ENCODE peak calls at places on chromosomes 2 and 18, in seven cellular contexts. Q is H9, B is neuronal stem cell, Z is mesendoderm, D is trophoblast cell, S is mesenchymal stem cell, C is H1. W is an unnamed sample.

GRCh38 chr2:51994123-51994788 is 962.3 kb upstream of the NRXN1 start:
- DNase-seq in Q (no peak), D (no peak), S (no peak), Z (no peak), C (no peak), B (no peak), W (no peak)

GRCh38 chr18:45978084-45978483 is 11.0 kb upstream of the EPG5 start:
- DNase-seq in D (peak; percentile 51), Q (peak; percentile 88), S (no peak), B (no peak), Z (peak; percentile 58), C (no peak), W (no peak)

GRCh38 chr2:152826880-152827279 is 108.5 kb downstream of the ARL6IP6 start:
- DNase-seq in S (peak; percentile 20), D (no peak), B (no peak), C (no peak), Z (no peak), Q (no peak), W (peak; percentile 23)

GRCh38 chr2:186966015-186966414 is 117.0 kb upstream of the ZSWIM2 start:
- DNase-seq in S (no peak), B (no peak), D (no peak), Q (no peak), C (no peak), Z (no peak), W (no peak)

GRCh38 chr2:173397539-173397938 is 42.9 kb downstream of the CDCA7 start:
- DNase-seq in S (no peak), D (no peak), C (no peak), B (no peak), Q (no peak), Z (peak; percentile 53), W (no peak)

GRCh38 chr2:239425496-239426098 is 24.8 kb upstream of the HDAC4 start:
- DNase-seq in Q (no peak), C (no peak), S (no peak), Z (no peak), B (no peak), D (no peak), W (no peak)

GRCh38 chr2:46814160-46814559 is 101.4 kb downstream of the MCFD2 start:
- DNase-seq in B (no peak), Q (no peak), C (no peak), D (no peak), Z (no peak), S (no peak), W (peak; percentile 84)

GRCh38 chr2:234535359-234535758 is 38.5 kb upstream of the ARL4C start:
- DNase-seq in C (no peak), Q (no peak), D (no peak), Z (no peak), S (no peak), B (no peak), W (no peak)

GRCh38 chr2:38245114-38245641 is 131.9 kb downstream of the ATL2 start:
- DNase-seq in Q (no peak), C (no peak), D (peak; percentile 6), S (peak; percentile 9), B (no peak), Z (peak; percentile 56), W (peak; percentile 5)

GRCh38 chr2:23386422-23387220 is 1.6 kb downstream of the KLHL29 start:
- DNase-seq in Z (peak; percentile 28), Q (no peak), B (no peak), C (peak; percentile 68), S (peak; percentile 54), D (peak; percentile 29), W (no peak)

DNA sequence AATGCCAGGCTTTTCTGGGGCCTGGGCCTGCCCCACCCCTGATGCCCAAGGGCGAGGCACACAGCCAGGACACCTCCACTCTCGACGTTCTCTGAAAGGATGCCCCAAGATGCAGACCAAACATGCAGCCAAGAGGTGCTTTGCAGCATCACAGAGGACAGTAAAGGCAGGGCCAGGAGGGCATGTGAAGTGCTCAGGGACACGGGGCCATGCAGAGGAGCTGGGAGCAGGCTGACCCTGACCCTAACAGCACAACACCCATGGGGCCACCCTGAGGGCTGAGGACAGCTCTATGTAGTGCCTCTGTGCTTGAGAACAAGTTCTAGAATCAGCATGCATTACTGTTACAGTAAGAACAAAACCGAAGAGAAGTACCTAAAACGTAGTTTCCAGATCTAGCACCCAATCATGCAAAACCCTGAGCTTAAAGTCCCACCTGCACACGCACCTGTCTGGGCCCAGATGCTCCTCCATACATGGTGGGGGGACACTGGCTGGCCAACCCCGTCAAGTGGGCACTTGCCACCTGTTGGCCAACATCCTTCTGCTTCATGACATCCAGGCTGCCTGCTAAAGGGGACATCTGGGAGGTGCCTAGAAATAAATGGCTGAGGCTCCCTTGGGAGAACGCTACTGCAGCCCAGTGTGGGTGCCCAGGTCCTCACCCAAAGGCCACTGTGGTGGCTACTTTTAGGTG is 15.4 kb downstream of the HS6ST1 start:
- DNase-seq in Z (no peak), B (no peak), C (no peak), D (no peak), S (no peak), Q (no peak), W (no peak)
- H3K4me1 ChIP-seq in Z (peaks cover 11% of the 10 kb centered on the region), B (peaks cover 34% of the 10 kb centered on the region), C (peaks cover 48% of the 10 kb centered on the region), D (peaks cover 52% of the 10 kb centered on the region), S (peaks cover 58% of the 10 kb centered on the region), Q (peaks cover 4% of the 10 kb centered on the region), W (peaks cover 76% of the 10 kb centered on the region)

DNA sequence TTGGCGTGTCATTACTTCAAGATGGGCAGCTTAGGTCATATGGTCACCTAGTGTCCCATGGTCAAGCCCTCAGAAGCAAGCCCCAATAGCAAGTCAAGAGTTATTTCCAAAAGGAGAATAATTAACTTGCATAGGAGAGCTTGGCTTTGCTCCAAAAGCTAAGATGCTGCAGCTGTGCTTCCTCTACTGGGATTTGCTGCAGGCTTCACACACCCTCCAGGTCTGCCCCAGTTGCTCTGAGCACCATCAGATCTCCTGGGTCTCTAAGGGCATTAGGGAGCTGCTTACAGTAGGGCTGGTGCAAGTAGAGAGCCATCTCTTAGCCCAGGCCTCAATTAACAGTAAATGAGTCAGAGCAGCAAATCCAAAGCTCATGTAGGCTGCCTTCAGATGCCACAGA is 46.6 kb downstream of the THUMPD2 start:
- DNase-seq in Q (no peak), C (no peak), Z (no peak), B (no peak), S (no peak), D (no peak), W (no peak)
- H3K4ac ChIP-seq in Q (no peak overlapping the region), C (no peak overlapping the region), Z (no peak overlapping the region), B (no peak overlapping the region), S (no peak overlapping the region), D (no peak overlapping the region), W (no peak overlapping the region)

GRCh38 chr2:111007757-111008688 is 112.7 kb upstream of the BCL2L11 start:
- DNase-seq in Z (no peak), D (no peak), S (no peak), C (no peak), B (no peak), Q (no peak), W (no peak)
- H3K4me1 ChIP-seq in Z (no peaks in the 10 kb centered on the region), D (no peaks in the 10 kb centered on the region), S (no peaks in the 10 kb centered on the region), C (no peaks in the 10 kb centered on the region), B (no peaks in the 10 kb centered on the region), Q (no peaks in the 10 kb centered on the region), W (no peaks in the 10 kb centered on the region)

DNA sequence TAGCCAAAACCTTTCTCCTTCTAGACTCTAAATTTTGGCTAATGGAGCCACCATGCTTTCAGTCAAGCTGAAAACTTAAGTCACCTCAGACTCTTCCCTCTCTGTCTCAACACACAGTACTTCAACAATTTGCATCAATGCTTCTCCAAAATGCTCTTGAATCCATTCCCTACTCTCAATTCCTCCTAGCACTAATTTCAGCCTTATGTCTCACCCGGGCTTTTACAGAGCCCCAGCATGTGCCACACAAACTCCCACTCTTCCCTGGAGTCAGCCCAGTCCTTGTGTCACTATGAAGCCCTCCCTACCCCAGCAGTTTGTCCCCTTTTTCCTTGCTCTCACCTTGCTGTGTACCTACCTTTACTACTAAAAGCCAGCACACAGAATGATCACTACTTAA is 38.7 kb downstream of the AAK1 start:
- DNase-seq in B (no peak), Z (no peak), D (no peak), Q (no peak), S (no peak), C (no peak), W (no peak)
- H3K4ac ChIP-seq in B (no peak overlapping the region), Z (no peak overlapping the region), D (no peak overlapping the region), Q (no peak overlapping the region), S (no peak overlapping the region), C (no peak overlapping the region), W (no peak overlapping the region)

GRCh38 chr2:227370087-227370486 is 9.0 kb downstream of the TM4SF20 start:
- DNase-seq in Z (no peak), D (no peak), B (no peak), Q (no peak), S (no peak), C (no peak), W (no peak)
- H3K4me1 ChIP-seq in Z (no peaks in the 10 kb centered on the region), D (no peaks in the 10 kb centered on the region), B (no peaks in the 10 kb centered on the region), Q (no peaks in the 10 kb centered on the region), S (peaks cover 2% of the 10 kb centered on the region), C (no peaks in the 10 kb centered on the region), W (peaks cover 13% of the 10 kb centered on the region)

DNA sequence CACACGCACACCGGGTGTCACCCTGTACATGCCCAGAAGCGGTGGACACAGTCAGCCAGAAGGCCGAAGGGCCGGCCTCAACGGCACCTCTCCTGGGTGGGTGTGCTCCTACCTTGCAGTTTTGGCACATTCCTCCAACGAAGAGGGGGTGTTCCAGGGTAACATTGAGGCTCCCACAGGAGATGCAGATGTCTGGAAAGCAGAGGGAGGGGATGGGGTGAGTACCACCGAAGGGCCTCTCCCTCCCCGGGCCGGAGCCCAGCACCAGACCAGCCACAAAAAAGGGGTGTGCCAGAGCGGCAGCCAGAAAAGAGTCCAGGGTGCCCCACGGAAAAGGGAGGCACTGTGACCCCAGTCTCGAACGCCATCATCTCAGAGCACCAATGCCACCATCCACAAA is 76.8 kb upstream of the POMC start:
- DNase-seq in Z (no peak), B (no peak), D (no peak), C (no peak), S (no peak), Q (no peak), W (no peak)
- H3K4ac ChIP-seq in Z (no peak overlapping the region), B (no peak overlapping the region), D (no peak overlapping the region), C (no peak overlapping the region), S (no peak overlapping the region), Q (no peak overlapping the region), W (no peak overlapping the region)

GRCh38 chr2:99851091-99851490 is 291.3 kb downstream of the AFF3 start:
- DNase-seq in Q (no peak), B (no peak), D (no peak), C (no peak), S (peak; percentile 77), Z (no peak), W (peak; percentile 71)
- H3K4me1 ChIP-seq in Q (no peaks in the 10 kb centered on the region), B (no peaks in the 10 kb centered on the region), D (no peaks in the 10 kb centered on the region), C (no peaks in the 10 kb centered on the region), S (peaks cover 9% of the 10 kb centered on the region), Z (no peaks in the 10 kb centered on the region), W (peaks cover 10% of the 10 kb centered on the region)

GRCh38 chr2:241818943-241819270 is 9.9 kb downstream of the NEU4 start:
- DNase-seq in C (no peak), B (no peak), S (no peak), D (no peak), Q (no peak), Z (no peak), W (no peak)
- H3K4ac ChIP-seq in C (no peak overlapping the region), B (no peak overlapping the region), S (no peak overlapping the region), D (no peak overlapping the region), Q (no peak overlapping the region), Z (no peak overlapping the region), W (no peak overlapping the region)

GRCh38 chr18:55317832-55318231 is 270.2 kb downstream of the TCF4 start:
- DNase-seq in Q (no peak), D (no peak), S (no peak), Z (no peak), B (no peak), C (no peak), W (no peak)
- H3K4me1 ChIP-seq in Q (peaks cover 4% of the 10 kb centered on the region), D (peaks cover 7% of the 10 kb centered on the region), S (peaks cover 2% of the 10 kb centered on the region), Z (no peaks in the 10 kb centered on the region), B (peaks cover 16% of the 10 kb centered on the region), C (peaks cover 10% of the 10 kb centered on the region), W (peaks cover 3% of the 10 kb centered on the region)

W was measured in IMR-90.